ENCODE peak calls at places on chromosomes 3 and 15, in nine cellular contexts. F is RWPE2; B is fibroblast of lung; J is cardiac muscle cell; E is endodermal cell; K is GM23338; V is CD8-positive, alpha-beta T cell; W is Caco-2; N is H9. D is an unnamed sample.

GRCh38 chr3:195895078-195895899 is 13.1 kb downstream of the TNK2 start:
- DNase-seq in F (peak; percentile 75), B (peak; percentile 25), J (peak; percentile 60), E (peak; percentile 84), K (peak; percentile 60), V (peak; percentile 74), W (peak; percentile 75), N (no peak), D (no peak)

GRCh38 chr3:41574900-41575299 is 375.6 kb downstream of the CTNNB1 start:
- DNase-seq in F (no peak), B (peak; percentile 9), J (peak; percentile 10), E (no peak), K (peak; percentile 57), V (no peak), W (no peak), N (no peak), D (no peak)

GRCh38 chr3:32309653-32310242 is 71.3 kb downstream of the CMTM8 start:
- DNase-seq in F (no peak), B (no peak), J (no peak), E (no peak), K (no peak), V (no peak), W (no peak), N (no peak), D (no peak)

GRCh38 chr15:33310481-33311311 is at the start of gene RYR3:
- DNase-seq in F (no peak), B (peak; percentile 9), J (peak; percentile 77), E (peak; percentile 89), K (peak; percentile 75), V (no peak), W (no peak), N (peak; percentile 65), D (no peak)

GRCh38 chr3:172209333-172210321 is 170.2 kb downstream of the FNDC3B start:
- DNase-seq in F (no peak), B (no peak), J (no peak), E (peak; percentile 59), K (no peak), V (no peak), W (no peak), N (peak; percentile 31), D (peak; percentile 57)

GRCh38 chr15:80662756-80663553 is 32.2 kb upstream of the ABHD17C start:
- DNase-seq in F (no peak), B (no peak), J (no peak), E (no peak), K (peak; percentile 24), V (no peak), W (no peak), N (no peak), D (no peak)

GRCh38 chr3:75294124-75294523 is 370.0 kb upstream of the FRG2C start:
- DNase-seq in F (no peak), B (peak; percentile 16), J (peak; percentile 57), E (peak; percentile 84), K (peak; percentile 61), V (no peak), W (peak; percentile 36), N (peak; percentile 57), D (no peak)

GRCh38 chr15:59303641-59304433 is 68.8 kb downstream of the MYO1E start:
- DNase-seq in F (peak; percentile 64), B (peak; percentile 51), J (no peak), E (peak; percentile 61), K (no peak), V (no peak), W (no peak), N (no peak), D (peak; percentile 62)

GRCh38 chr3:60189304-60189703 is 1061.9 kb downstream of the FHIT start:
- DNase-seq in F (no peak), B (no peak), J (no peak), E (no peak), K (no peak), V (no peak), W (no peak), N (no peak), D (no peak)

GRCh38 chr3:58117561-58118305 is 93.0 kb downstream of the DNASE1L3 start:
- DNase-seq in F (no peak), B (peak; percentile 76), J (no peak), E (peak; percentile 59), K (no peak), V (no peak), W (no peak), N (no peak), D (no peak)

GRCh38 chr3:52848617-52849016 is 13.8 kb upstream of the MUSTN1 start:
- DNase-seq in F (no peak), B (peak; percentile 60), J (no peak), E (no peak), K (no peak), V (no peak), W (no peak), N (no peak), D (no peak)

GRCh38 chr3:52849656-52850055 is 14.8 kb upstream of the MUSTN1 start:
- DNase-seq in F (no peak), B (no peak), J (no peak), E (no peak), K (no peak), V (no peak), W (no peak), N (no peak), D (no peak)

GRCh38 chr3:52854013-52854412 is 19.2 kb upstream of the MUSTN1 start:
- DNase-seq in F (no peak), B (no peak), J (peak; percentile 51), E (no peak), K (peak; percentile 69), V (no peak), W (no peak), N (no peak), D (no peak)

GRCh38 chr3:52852419-52852818 is 17.6 kb upstream of the MUSTN1 start:
- DNase-seq in F (no peak), B (no peak), J (no peak), E (no peak), K (no peak), V (no peak), W (no peak), N (no peak), D (no peak)

GRCh38 chr3:52851348-52851747 is 16.5 kb upstream of the MUSTN1 start:
- DNase-seq in F (no peak), B (peak; percentile 58), J (peak; percentile 56), E (peak; percentile 90), K (peak; percentile 83), V (peak; percentile 32), W (peak; percentile 54), N (peak; percentile 81), D (no peak)
- TF ChIP-seq CTCF in F (peak; percentile 59), B (peak; percentile 65), J (peak; percentile 55), E (peak; percentile 87), K (peak; percentile 80), V (no peak), W (peak; percentile 64), N (peak; percentile 87), D (peak; percentile 15)

GRCh38 chr3:99548674-99549073 is 89.7 kb upstream of the COL8A1 start:
- DNase-seq in F (no peak), B (no peak), J (no peak), E (no peak), K (no peak), V (no peak), W (no peak), N (no peak), D (no peak)
- H3K4me1 ChIP-seq in F (peaks cover 50% of the 10 kb centered on the region), B (peaks cover 8% of the 10 kb centered on the region), J (no peaks in the 10 kb centered on the region), E (no peaks in the 10 kb centered on the region), K (no peaks in the 10 kb centered on the region), V (no peaks in the 10 kb centered on the region), W (no peaks in the 10 kb centered on the region), N (no peaks in the 10 kb centered on the region), D (no peaks in the 10 kb centered on the region)

DNA sequence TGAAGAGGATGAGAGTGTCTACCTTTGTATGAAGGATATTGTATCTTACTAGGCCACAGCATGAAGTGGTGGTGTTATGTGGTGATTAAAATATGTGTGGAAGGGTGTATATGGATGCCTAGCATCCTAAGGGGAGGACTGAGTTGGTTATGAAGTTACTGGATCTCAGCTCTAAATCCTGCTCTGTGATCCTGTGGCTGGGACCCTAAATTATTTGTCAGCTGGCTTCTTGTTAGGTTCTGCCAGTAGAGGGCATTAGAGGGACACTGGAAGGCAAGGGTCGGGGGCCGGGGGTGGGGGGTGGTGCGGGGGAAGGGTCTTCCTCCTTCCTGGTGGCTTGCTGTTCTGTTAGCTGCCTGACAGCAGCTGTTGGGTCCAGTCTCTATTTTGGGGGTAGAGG is 34.9 kb downstream of the MORF4L1 start:
- DNase-seq in F (no peak), B (no peak), J (peak; percentile 53), E (peak; percentile 89), K (peak; percentile 90), V (no peak), W (no peak), N (peak; percentile 65), D (no peak)
- TF ChIP-seq CTCF in F (peak; percentile 51), B (peak; percentile 28), J (peak; percentile 31), E (peak; percentile 66), K (peak; percentile 52), V (no peak), W (no peak), N (peak; percentile 64), D (peak; percentile 8)

GRCh38 chr3:49108346-49108745 is 3.8 kb upstream of the QARS1 start:
- DNase-seq in F (no peak), B (no peak), J (no peak), E (no peak), K (no peak), V (no peak), W (no peak), N (no peak), D (no peak)

GRCh38 chr3:49111347-49111746 is 6.8 kb upstream of the QARS1 start:
- DNase-seq in F (peak; percentile 51), B (no peak), J (no peak), E (no peak), K (no peak), V (no peak), W (no peak), N (no peak), D (no peak)

GRCh38 chr3:49112262-49112661 is 7.7 kb upstream of the QARS1 start:
- DNase-seq in F (peak; percentile 49), B (no peak), J (no peak), E (no peak), K (no peak), V (no peak), W (no peak), N (no peak), D (no peak)

DNA sequence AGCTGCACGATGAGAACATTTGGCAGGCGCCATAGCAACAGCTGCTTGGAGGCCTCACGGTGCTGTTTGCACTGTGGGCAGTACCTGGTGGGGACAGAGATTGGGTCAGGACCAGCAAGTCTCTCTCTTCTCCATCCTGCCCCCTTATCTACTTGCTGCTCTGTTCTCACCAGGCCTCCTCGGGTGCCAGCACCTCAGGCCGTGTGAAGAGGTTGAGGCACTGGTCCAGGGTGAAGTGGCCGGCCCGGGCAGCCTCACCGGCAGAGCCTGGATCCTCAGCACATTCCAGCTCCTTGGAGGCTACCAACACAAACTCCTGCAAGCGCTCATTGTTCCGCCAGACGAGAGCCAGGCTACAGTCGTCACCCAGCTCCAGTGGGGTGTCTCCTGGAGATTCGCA is 6.2 kb upstream of the QARS1 start:
- DNase-seq in F (peak; percentile 38), B (no peak), J (no peak), E (no peak), K (no peak), V (no peak), W (no peak), N (no peak), D (no peak)
- H3K4me1 ChIP-seq in F (no peaks in the 10 kb centered on the region), B (no peaks in the 10 kb centered on the region), J (no peaks in the 10 kb centered on the region), E (no peaks in the 10 kb centered on the region), K (peaks cover under 1% of the 10 kb centered on the region), V (no peaks in the 10 kb centered on the region), W (no peaks in the 10 kb centered on the region), N (no peaks in the 10 kb centered on the region), D (no peaks in the 10 kb centered on the region)

GRCh38 chr3:48157950-48158376 is 30.3 kb downstream of the CDC25A start:
- DNase-seq in F (no peak), B (peak; percentile 77), J (peak; percentile 78), E (peak; percentile 93), K (peak; percentile 87), V (peak; percentile 49), W (no peak), N (peak; percentile 74), D (peak; percentile 78)
- TF ChIP-seq CTCF in F (peak; percentile 48), B (peak; percentile 80), J (peak; percentile 93), E (peak; percentile 96), K (peak; percentile 98), V (peak; percentile 56), W (peak; percentile 37), N (peak; percentile 92), D (peak; percentile 78)

D was measured in ascending aorta.